ENCODE peak calls at places on chromosomes 7 and 10, in six cellular contexts. One of them, this sample, is unnamed.

GRCh38 chr10:60414877-60415585 is 25.4 kb upstream of the ANK3 start:
- DNase-seq in G401: no peak
- DNase-seq in T-helper 9 cell: no peak
- DNase-seq in heart right ventricle: no peak
- DNase-seq in GM12865: no peak
- DNase-seq in H54: peak
- DNase-seq in this sample: peak

GRCh38 chr10:111119637-111120036 is 42.8 kb downstream of the ADRA2A start:
- DNase-seq in G401: no peak
- DNase-seq in T-helper 9 cell: no peak
- DNase-seq in heart right ventricle: no peak
- DNase-seq in GM12865: no peak
- DNase-seq in H54: no peak
- DNase-seq in this sample: no peak

GRCh38 chr7:123494193-123494796 is 40.1 kb downstream of the IQUB start:
- DNase-seq in G401: peak
- DNase-seq in T-helper 9 cell: peak
- DNase-seq in heart right ventricle: peak
- DNase-seq in GM12865: peak
- DNase-seq in H54: no peak
- DNase-seq in this sample: peak

GRCh38 chr7:139777948-139778841 is at the start of gene HIPK2:
- DNase-seq in G401: peak
- DNase-seq in T-helper 9 cell: peak
- DNase-seq in heart right ventricle: peak
- DNase-seq in GM12865: peak
- DNase-seq in H54: peak
- DNase-seq in this sample: peak

GRCh38 chr7:30865077-30865476 is 46.6 kb upstream of the AQP1 start:
- DNase-seq in G401: no peak
- DNase-seq in T-helper 9 cell: no peak
- DNase-seq in heart right ventricle: no peak
- DNase-seq in GM12865: no peak
- DNase-seq in H54: no peak
- DNase-seq in this sample: no peak

GRCh38 chr10:78744521-78745090 is 324.2 kb upstream of the ZMIZ1 start:
- DNase-seq in G401: no peak
- DNase-seq in T-helper 9 cell: no peak
- DNase-seq in heart right ventricle: peak
- DNase-seq in GM12865: no peak
- DNase-seq in H54: no peak
- DNase-seq in this sample: no peak

GRCh38 chr10:79407811-79408795 is 37.3 kb downstream of the ZCCHC24 start:
- DNase-seq in G401: no peak
- DNase-seq in T-helper 9 cell: no peak
- DNase-seq in heart right ventricle: no peak
- DNase-seq in GM12865: no peak
- DNase-seq in H54: no peak
- DNase-seq in this sample: no peak

GRCh38 chr10:123301077-123301875 is 147.1 kb downstream of the BUB3 start:
- DNase-seq in G401: no peak
- DNase-seq in T-helper 9 cell: no peak
- DNase-seq in heart right ventricle: peak
- DNase-seq in GM12865: peak
- DNase-seq in H54: peak
- DNase-seq in this sample: peak

GRCh38 chr7:2567663-2568238 is 9.0 kb downstream of the IQCE start:
- DNase-seq in G401: peak
- DNase-seq in T-helper 9 cell: no peak
- DNase-seq in heart right ventricle: peak
- DNase-seq in GM12865: peak
- DNase-seq in H54: no peak
- DNase-seq in this sample: peak

GRCh38 chr7:16034353-16034752 is 347.9 kb upstream of the MEOX2 start:
- DNase-seq in G401: no peak
- DNase-seq in T-helper 9 cell: no peak
- DNase-seq in heart right ventricle: no peak
- DNase-seq in GM12865: no peak
- DNase-seq in H54: peak
- DNase-seq in this sample: peak

GRCh38 chr10:21138769-21139324 is 241.7 kb upstream of the NEBL start:
- DNase-seq in G401: no peak
- DNase-seq in T-helper 9 cell: no peak
- DNase-seq in heart right ventricle: no peak
- DNase-seq in GM12865: no peak
- DNase-seq in H54: no peak
- DNase-seq in this sample: no peak

GRCh38 chr7:124764847-124765400 is 668 bp downstream of the GPR37 start:
- DNase-seq in G401: no peak
- DNase-seq in T-helper 9 cell: no peak
- DNase-seq in heart right ventricle: no peak
- DNase-seq in GM12865: peak
- DNase-seq in H54: peak
- DNase-seq in this sample: peak

GRCh38 chr7:90453259-90453891 is 16.1 kb upstream of the PTTG1IP2 start:
- DNase-seq in G401: no peak
- DNase-seq in T-helper 9 cell: no peak
- DNase-seq in heart right ventricle: no peak
- DNase-seq in GM12865: no peak
- DNase-seq in H54: no peak
- DNase-seq in this sample: no peak

GRCh38 chr7:152865011-152865410 is 105.5 kb downstream of the ACTR3B start:
- DNase-seq in G401: no peak
- DNase-seq in T-helper 9 cell: no peak
- DNase-seq in heart right ventricle: no peak
- DNase-seq in GM12865: no peak
- DNase-seq in H54: no peak
- DNase-seq in this sample: no peak

GRCh38 chr7:111561909-111562732 is at the start of gene IMMP2L:
- DNase-seq in G401: peak
- DNase-seq in T-helper 9 cell: peak
- DNase-seq in heart right ventricle: peak
- DNase-seq in GM12865: peak
- DNase-seq in H54: peak
- DNase-seq in this sample: peak

GRCh38 chr10:100148353-100149211 is 37.2 kb downstream of the ERLIN1 start:
- DNase-seq in G401: no peak
- DNase-seq in T-helper 9 cell: no peak
- DNase-seq in heart right ventricle: no peak
- DNase-seq in GM12865: peak
- DNase-seq in H54: peak
- DNase-seq in this sample: peak

GRCh38 chr10:110460111-110460809 is 37.4 kb upstream of the DUSP5 start:
- DNase-seq in G401: peak
- DNase-seq in T-helper 9 cell: peak
- DNase-seq in heart right ventricle: peak
- DNase-seq in GM12865: peak
- DNase-seq in H54: peak
- DNase-seq in this sample: peak

GRCh38 chr7:41449286-41449685 is 253.6 kb downstream of the INHBA start:
- DNase-seq in G401: no peak
- DNase-seq in T-helper 9 cell: no peak
- DNase-seq in heart right ventricle: no peak
- DNase-seq in GM12865: no peak
- DNase-seq in H54: no peak
- DNase-seq in this sample: no peak

GRCh38 chr10:77586719-77587423 is 50.7 kb downstream of the KCNMA1 start:
- DNase-seq in G401: no peak
- DNase-seq in T-helper 9 cell: no peak
- DNase-seq in heart right ventricle: no peak
- DNase-seq in GM12865: no peak
- DNase-seq in H54: no peak
- DNase-seq in this sample: peak

GRCh38 chr10:42864575-42864974 is 82.0 kb downstream of the BMS1 start:
- DNase-seq in G401: no peak
- DNase-seq in T-helper 9 cell: no peak
- DNase-seq in heart right ventricle: no peak
- DNase-seq in GM12865: no peak
- DNase-seq in H54: no peak
- DNase-seq in this sample: peak

GRCh38 chr10:131853610-131853964 is 47.2 kb upstream of the PPP2R2D start:
- DNase-seq in G401: no peak
- DNase-seq in T-helper 9 cell: no peak
- DNase-seq in heart right ventricle: no peak
- DNase-seq in GM12865: no peak
- DNase-seq in H54: no peak
- DNase-seq in this sample: no peak

GRCh38 chr7:22726345-22726848 is 603 bp upstream of the IL6 start:
- DNase-seq in G401: peak
- DNase-seq in T-helper 9 cell: peak
- DNase-seq in heart right ventricle: peak
- DNase-seq in GM12865: peak
- DNase-seq in H54: peak
- DNase-seq in this sample: peak

GRCh38 chr10:110206988-110207804 is at the start of gene MXI1:
- DNase-seq in G401: peak
- DNase-seq in T-helper 9 cell: no peak
- DNase-seq in heart right ventricle: peak
- DNase-seq in GM12865: peak
- DNase-seq in H54: peak
- DNase-seq in this sample: peak

GRCh38 chr7:139181404-139181803 is 49.6 kb upstream of the UBN2 start:
- DNase-seq in G401: no peak
- DNase-seq in T-helper 9 cell: no peak
- DNase-seq in heart right ventricle: no peak
- DNase-seq in GM12865: no peak
- DNase-seq in H54: no peak
- DNase-seq in this sample: peak

GRCh38 chr10:36888925-36889573 is 236.3 kb upstream of the ANKRD30A start:
- DNase-seq in G401: peak
- DNase-seq in T-helper 9 cell: no peak
- DNase-seq in heart right ventricle: no peak
- DNase-seq in GM12865: peak
- DNase-seq in H54: peak
- DNase-seq in this sample: peak

GRCh38 chr7:4788627-4789189 is 13.3 kb downstream of the AP5Z1 start:
- DNase-seq in G401: no peak
- DNase-seq in T-helper 9 cell: no peak
- DNase-seq in heart right ventricle: no peak
- DNase-seq in GM12865: no peak
- DNase-seq in H54: no peak
- DNase-seq in this sample: no peak

GRCh38 chr10:4758256-4758655 is 67.8 kb upstream of the AKR1E2 start:
- DNase-seq in G401: no peak
- DNase-seq in T-helper 9 cell: no peak
- DNase-seq in heart right ventricle: no peak
- DNase-seq in GM12865: no peak
- DNase-seq in H54: no peak
- DNase-seq in this sample: no peak

GRCh38 chr10:109592391-109592790 is 330.9 kb downstream of the XPNPEP1 start:
- DNase-seq in G401: no peak
- DNase-seq in T-helper 9 cell: no peak
- DNase-seq in heart right ventricle: no peak
- DNase-seq in GM12865: no peak
- DNase-seq in H54: no peak
- DNase-seq in this sample: no peak

GRCh38 chr7:130353196-130353595 is 8.6 kb downstream of the CPA5 start:
- DNase-seq in G401: no peak
- DNase-seq in T-helper 9 cell: no peak
- DNase-seq in heart right ventricle: no peak
- DNase-seq in GM12865: no peak
- DNase-seq in H54: no peak
- DNase-seq in this sample: no peak

GRCh38 chr7:34849163-34849960 is 187.9 kb downstream of the DPY19L1 start:
- DNase-seq in G401: peak
- DNase-seq in T-helper 9 cell: no peak
- DNase-seq in heart right ventricle: no peak
- DNase-seq in GM12865: no peak
- DNase-seq in H54: peak
- DNase-seq in this sample: peak

GRCh38 chr7:601573-602340 is 82.1 kb upstream of the PDGFA start:
- DNase-seq in G401: no peak
- DNase-seq in T-helper 9 cell: peak
- DNase-seq in heart right ventricle: peak
- DNase-seq in GM12865: peak
- DNase-seq in H54: no peak
- DNase-seq in this sample: no peak

GRCh38 chr7:110960811-110961210 is 130.1 kb upstream of the LRRN3 start:
- DNase-seq in G401: no peak
- DNase-seq in T-helper 9 cell: no peak
- DNase-seq in heart right ventricle: no peak
- DNase-seq in GM12865: no peak
- DNase-seq in H54: no peak
- DNase-seq in this sample: no peak

GRCh38 chr10:60032723-60033122 is 126.4 kb upstream of the CCDC6 start:
- DNase-seq in G401: no peak
- DNase-seq in T-helper 9 cell: peak
- DNase-seq in heart right ventricle: peak
- DNase-seq in GM12865: peak
- DNase-seq in H54: peak
- DNase-seq in this sample: peak

GRCh38 chr10:100600218-100600617 is 64.5 kb downstream of the HIF1AN start:
- DNase-seq in G401: no peak
- DNase-seq in T-helper 9 cell: no peak
- DNase-seq in heart right ventricle: no peak
- DNase-seq in GM12865: no peak
- DNase-seq in H54: peak
- DNase-seq in this sample: peak

GRCh38 chr10:53839437-53840039 is 961.5 kb downstream of the PCDH15 start:
- DNase-seq in G401: peak
- DNase-seq in T-helper 9 cell: no peak
- DNase-seq in heart right ventricle: no peak
- DNase-seq in GM12865: peak
- DNase-seq in H54: no peak
- DNase-seq in this sample: peak

GRCh38 chr7:80907612-80908011 is 11.2 kb downstream of the SEMA3C start:
- DNase-seq in G401: no peak
- DNase-seq in T-helper 9 cell: no peak
- DNase-seq in heart right ventricle: no peak
- DNase-seq in GM12865: no peak
- DNase-seq in H54: no peak
- DNase-seq in this sample: no peak

GRCh38 chr7:78018541-78019456 is 220.2 kb downstream of the PHTF2 start:
- DNase-seq in G401: peak
- DNase-seq in T-helper 9 cell: no peak
- DNase-seq in heart right ventricle: peak
- DNase-seq in GM12865: peak
- DNase-seq in H54: peak
- DNase-seq in this sample: no peak

This sample was measured in epithelial cell of esophagus.